ENCODE peak calls at places on chromosomes 4 and X, in five cellular contexts. One of them, this sample, is unnamed.

GRCh38 chr4:7347981-7348380 is 86.7 kb downstream of the PSAPL1 start:
- DNase-seq in HFF-Myc: no peak
- DNase-seq in tibial nerve: no peak
- DNase-seq in heart left ventricle: no peak
- DNase-seq in ovary: no peak
- DNase-seq in this sample: no peak

GRCh38 chr4:26452565-26453531 is 37.4 kb downstream of the CCKAR start:
- DNase-seq in HFF-Myc: no peak
- DNase-seq in tibial nerve: no peak
- DNase-seq in heart left ventricle: no peak
- DNase-seq in ovary: no peak
- DNase-seq in this sample: no peak

GRCh38 chr4:188138227-188138626 is 1.0 kb upstream of the TRIML1 start:
- DNase-seq in HFF-Myc: no peak
- DNase-seq in tibial nerve: no peak
- DNase-seq in heart left ventricle: no peak
- DNase-seq in ovary: no peak
- DNase-seq in this sample: no peak

GRCh38 chr4:8580321-8581093 is at the start of gene GPR78:
- DNase-seq in HFF-Myc: no peak
- DNase-seq in tibial nerve: no peak
- DNase-seq in heart left ventricle: peak; percentile 62
- DNase-seq in ovary: peak; percentile 82
- DNase-seq in this sample: peak; percentile 99

GRCh38 chrX:74382613-74383012 is 38.7 kb upstream of the SLC16A2 start:
- DNase-seq in HFF-Myc: peak; percentile 45
- DNase-seq in tibial nerve: peak; percentile 75
- DNase-seq in heart left ventricle: peak; percentile 66
- DNase-seq in ovary: peak; percentile 45
- DNase-seq in this sample: peak; percentile 63

GRCh38 chr4:158873795-158874359 is 105.1 kb downstream of the FNIP2 start:
- DNase-seq in HFF-Myc: no peak
- DNase-seq in tibial nerve: no peak
- DNase-seq in heart left ventricle: no peak
- DNase-seq in ovary: no peak
- DNase-seq in this sample: no peak

GRCh38 chr4:130336585-130337217 is 1240.7 kb downstream of the C4orf33 start:
- DNase-seq in HFF-Myc: no peak
- DNase-seq in tibial nerve: no peak
- DNase-seq in heart left ventricle: no peak
- DNase-seq in ovary: no peak
- DNase-seq in this sample: no peak

GRCh38 chrX:153708415-153708814 is 15.8 kb downstream of the BCAP31 start:
- DNase-seq in HFF-Myc: peak; percentile 36
- DNase-seq in tibial nerve: peak; percentile 41
- DNase-seq in heart left ventricle: peak; percentile 73
- DNase-seq in ovary: peak; percentile 74
- DNase-seq in this sample: peak; percentile 70

GRCh38 chrX:30935985-30936384 is 46.9 kb upstream of the TAB3 start:
- DNase-seq in HFF-Myc: no peak
- DNase-seq in tibial nerve: no peak
- DNase-seq in heart left ventricle: no peak
- DNase-seq in ovary: no peak
- DNase-seq in this sample: peak; percentile 7

GRCh38 chrX:288561-288991 is 7.4 kb downstream of the PLCXD1 start:
- DNase-seq in HFF-Myc: no peak
- DNase-seq in tibial nerve: no peak
- DNase-seq in heart left ventricle: peak; percentile 2
- DNase-seq in ovary: peak; percentile 31
- DNase-seq in this sample: no peak

GRCh38 chr4:100839712-100840111 is 321.9 kb upstream of the EMCN start:
- DNase-seq in HFF-Myc: no peak
- DNase-seq in tibial nerve: no peak
- DNase-seq in heart left ventricle: no peak
- DNase-seq in ovary: no peak
- DNase-seq in this sample: no peak

GRCh38 chr4:55723403-55723802 is 87.3 kb upstream of the NMU start:
- DNase-seq in HFF-Myc: no peak
- DNase-seq in tibial nerve: no peak
- DNase-seq in heart left ventricle: no peak
- DNase-seq in ovary: no peak
- DNase-seq in this sample: no peak

GRCh38 chrX:34382416-34382815 is 250.3 kb upstream of the FAM47A start:
- DNase-seq in HFF-Myc: no peak
- DNase-seq in tibial nerve: no peak
- DNase-seq in heart left ventricle: no peak
- DNase-seq in ovary: no peak
- DNase-seq in this sample: no peak

GRCh38 chr4:82261063-82261462 is 112.7 kb downstream of the HNRNPD start:
- DNase-seq in HFF-Myc: no peak
- DNase-seq in tibial nerve: no peak
- DNase-seq in heart left ventricle: no peak
- DNase-seq in ovary: no peak
- DNase-seq in this sample: no peak

GRCh38 chr4:86357608-86358007 is 2.2 kb downstream of the MAPK10 start:
- DNase-seq in HFF-Myc: no peak
- DNase-seq in tibial nerve: no peak
- DNase-seq in heart left ventricle: no peak
- DNase-seq in ovary: no peak
- DNase-seq in this sample: no peak

GRCh38 chr4:121554377-121554776 is 142.4 kb downstream of the ANXA5 start:
- DNase-seq in HFF-Myc: peak; percentile 22
- DNase-seq in tibial nerve: peak; percentile 9
- DNase-seq in heart left ventricle: no peak
- DNase-seq in ovary: no peak
- DNase-seq in this sample: no peak

GRCh38 chr4:71689822-71690221 is 94.1 kb downstream of the GC start:
- DNase-seq in HFF-Myc: no peak
- DNase-seq in tibial nerve: no peak
- DNase-seq in heart left ventricle: no peak
- DNase-seq in ovary: no peak
- DNase-seq in this sample: no peak

GRCh38 chrX:106999002-106999975 is 723 bp downstream of the MORC4 start:
- DNase-seq in HFF-Myc: peak; percentile 17
- DNase-seq in tibial nerve: peak; percentile 49
- DNase-seq in heart left ventricle: peak; percentile 48
- DNase-seq in ovary: peak; percentile 63
- DNase-seq in this sample: peak; percentile 39

GRCh38 chr4:185096032-185096653 is 46.9 kb upstream of the SLC25A4 start:
- DNase-seq in HFF-Myc: no peak
- DNase-seq in tibial nerve: peak; percentile 77
- DNase-seq in heart left ventricle: no peak
- DNase-seq in ovary: no peak
- DNase-seq in this sample: no peak

GRCh38 chrX:16573781-16574180 is 76.2 kb upstream of the S100G start:
- DNase-seq in HFF-Myc: no peak
- DNase-seq in tibial nerve: no peak
- DNase-seq in heart left ventricle: no peak
- DNase-seq in ovary: no peak
- DNase-seq in this sample: no peak

GRCh38 chr4:2791518-2792395 is 1.1 kb upstream of the SH3BP2 start:
- DNase-seq in HFF-Myc: no peak
- DNase-seq in tibial nerve: no peak
- DNase-seq in heart left ventricle: peak; percentile 52
- DNase-seq in ovary: peak; percentile 49
- DNase-seq in this sample: no peak

GRCh38 chr4:121050251-121050650 is 22.1 kb downstream of the NDNF start:
- DNase-seq in HFF-Myc: no peak
- DNase-seq in tibial nerve: no peak
- DNase-seq in heart left ventricle: no peak
- DNase-seq in ovary: no peak
- DNase-seq in this sample: no peak

GRCh38 chrX:34146906-34147305 is 14.8 kb upstream of the FAM47A start:
- DNase-seq in HFF-Myc: no peak
- DNase-seq in tibial nerve: no peak
- DNase-seq in heart left ventricle: no peak
- DNase-seq in ovary: no peak
- DNase-seq in this sample: no peak

GRCh38 chr4:107578321-107578720 is 141.7 kb downstream of the PAPSS1 start:
- DNase-seq in HFF-Myc: no peak
- DNase-seq in tibial nerve: no peak
- DNase-seq in heart left ventricle: no peak
- DNase-seq in ovary: no peak
- DNase-seq in this sample: no peak

GRCh38 chrX:135981662-135982061 is 3.6 kb upstream of the SLC9A6 start:
- DNase-seq in HFF-Myc: no peak
- DNase-seq in tibial nerve: no peak
- DNase-seq in heart left ventricle: no peak
- DNase-seq in ovary: no peak
- DNase-seq in this sample: no peak

GRCh38 chr4:99754756-99755155 is 61.9 kb upstream of the DAPP1 start:
- DNase-seq in HFF-Myc: no peak
- DNase-seq in tibial nerve: no peak
- DNase-seq in heart left ventricle: no peak
- DNase-seq in ovary: no peak
- DNase-seq in this sample: no peak

GRCh38 chr4:71290074-71290473 is 48.7 kb upstream of the SLC4A4 start:
- DNase-seq in HFF-Myc: no peak
- DNase-seq in tibial nerve: no peak
- DNase-seq in heart left ventricle: no peak
- DNase-seq in ovary: no peak
- DNase-seq in this sample: no peak

GRCh38 chrX:110425222-110425621 is 66.6 kb downstream of the RTL9 start:
- DNase-seq in HFF-Myc: no peak
- DNase-seq in tibial nerve: no peak
- DNase-seq in heart left ventricle: no peak
- DNase-seq in ovary: no peak
- DNase-seq in this sample: no peak
- TF ChIP-seq CTCF in HFF-Myc: no peak
- TF ChIP-seq CTCF in tibial nerve: no peak
- TF ChIP-seq CTCF in heart left ventricle: no peak
- TF ChIP-seq CTCF in ovary: no peak
- TF ChIP-seq CTCF in this sample: no peak

GRCh38 chr4:129113438-129113837 is 17.5 kb downstream of the C4orf33 start:
- DNase-seq in HFF-Myc: no peak
- DNase-seq in tibial nerve: no peak
- DNase-seq in heart left ventricle: no peak
- DNase-seq in ovary: no peak
- DNase-seq in this sample: no peak

GRCh38 chr4:129109965-129110824 is 14.2 kb downstream of the C4orf33 start:
- DNase-seq in HFF-Myc: no peak
- DNase-seq in tibial nerve: no peak
- DNase-seq in heart left ventricle: no peak
- DNase-seq in ovary: no peak
- DNase-seq in this sample: no peak

GRCh38 chr4:129113919-129114318 is 18.0 kb downstream of the C4orf33 start:
- DNase-seq in HFF-Myc: no peak
- DNase-seq in tibial nerve: no peak
- DNase-seq in heart left ventricle: no peak
- DNase-seq in ovary: no peak
- DNase-seq in this sample: no peak

GRCh38 chr4:129110931-129111330 is 15.0 kb downstream of the C4orf33 start:
- DNase-seq in HFF-Myc: no peak
- DNase-seq in tibial nerve: no peak
- DNase-seq in heart left ventricle: no peak
- DNase-seq in ovary: no peak
- DNase-seq in this sample: no peak

GRCh38 chr4:129111919-129112318 is 16.0 kb downstream of the C4orf33 start:
- DNase-seq in HFF-Myc: no peak
- DNase-seq in tibial nerve: no peak
- DNase-seq in heart left ventricle: no peak
- DNase-seq in ovary: no peak
- DNase-seq in this sample: no peak
- TF ChIP-seq CTCF in HFF-Myc: no peak
- TF ChIP-seq CTCF in tibial nerve: no peak
- TF ChIP-seq CTCF in heart left ventricle: no peak
- TF ChIP-seq CTCF in ovary: no peak
- TF ChIP-seq CTCF in this sample: no peak

GRCh38 chrX:103063191-103063845 is 653 bp downstream of the BEX1 start:
- DNase-seq in HFF-Myc: peak; percentile 11
- DNase-seq in tibial nerve: no peak
- DNase-seq in heart left ventricle: no peak
- DNase-seq in ovary: peak; percentile 40
- DNase-seq in this sample: peak; percentile 71
- TF ChIP-seq CTCF in HFF-Myc: peak; percentile 2
- TF ChIP-seq CTCF in tibial nerve: no peak
- TF ChIP-seq CTCF in heart left ventricle: no peak
- TF ChIP-seq CTCF in ovary: no peak
- TF ChIP-seq CTCF in this sample: peak; percentile 34

GRCh38 chr4:127124919-127125318 is 507.8 kb upstream of the INTU start:
- DNase-seq in HFF-Myc: no peak
- DNase-seq in tibial nerve: no peak
- DNase-seq in heart left ventricle: no peak
- DNase-seq in ovary: no peak
- DNase-seq in this sample: no peak
- TF ChIP-seq CTCF in HFF-Myc: no peak
- TF ChIP-seq CTCF in tibial nerve: no peak
- TF ChIP-seq CTCF in heart left ventricle: no peak
- TF ChIP-seq CTCF in ovary: no peak
- TF ChIP-seq CTCF in this sample: no peak

GRCh38 chr4:103137446-103137827 is 37.8 kb upstream of the BDH2 start:
- DNase-seq in HFF-Myc: no peak
- DNase-seq in tibial nerve: no peak
- DNase-seq in heart left ventricle: no peak
- DNase-seq in ovary: no peak
- DNase-seq in this sample: no peak
- TF ChIP-seq CTCF in HFF-Myc: no peak
- TF ChIP-seq CTCF in tibial nerve: no peak
- TF ChIP-seq CTCF in heart left ventricle: no peak
- TF ChIP-seq CTCF in ovary: no peak
- TF ChIP-seq CTCF in this sample: no peak

This sample was measured in nephron progenitor cell.